ENCODE peak calls at places on chromosomes 4 and X, in ten cellular contexts. H is transverse colon; K is pancreas; C is esophagus squamous epithelium; Q is IMR-90; Z is CD8-positive, alpha-beta T cell; B is cardiac fibroblast; S is tibial artery; G is heart right ventricle; D is OCI-LY7. J is an unnamed sample.
A peak's percentile ranks its signal among the peaks of the same experiment; 100 is the strongest.

GRCh38 chr4:51906167-51906647 is 63.3 kb downstream of the DCUN1D4 start:
- DNase-seq in G (no peak), D (peak; percentile 49), Z (no peak), S (no peak), Q (peak; percentile 47), B (peak; percentile 5), H (no peak), C (no peak), K (no peak), J (no peak)

GRCh38 chr4:152028131-152028530 is 267.3 kb upstream of the GATB start:
- DNase-seq in C (no peak), B (no peak), K (no peak), S (no peak), Q (no peak), Z (no peak), G (no peak), H (no peak), D (no peak), J (no peak)

GRCh38 chr4:83639849-83640493 is 104.1 kb downstream of the GPAT3 start:
- DNase-seq in B (peak; percentile 89), Z (peak; percentile 59), G (peak; percentile 68), K (peak; percentile 51), H (peak; percentile 53), Q (peak; percentile 80), D (peak; percentile 73), C (no peak), S (peak; percentile 42), J (peak; percentile 75)

GRCh38 chr4:100348472-100348871 is 158.2 kb upstream of the DDIT4L start:
- DNase-seq in Q (peak; percentile 88), B (peak; percentile 69), C (no peak), H (no peak), K (no peak), S (no peak), G (no peak), Z (no peak), D (no peak), J (no peak)

GRCh38 chr4:85398276-85398675 is 76.7 kb upstream of the ARHGAP24 start:
- DNase-seq in G (peak; percentile 49), H (no peak), B (peak; percentile 80), K (no peak), D (no peak), C (no peak), Q (no peak), S (no peak), Z (no peak), J (peak; percentile 19)

GRCh38 chr4:65217179-65217578 is 453.1 kb downstream of the EPHA5 start:
- DNase-seq in B (no peak), C (no peak), G (no peak), S (no peak), H (no peak), K (no peak), D (no peak), Z (no peak), Q (no peak), J (no peak)

GRCh38 chr4:161585011-161585410 is 578.8 kb downstream of the FSTL5 start:
- DNase-seq in B (no peak), C (no peak), K (no peak), G (no peak), S (no peak), Z (no peak), H (no peak), D (no peak), Q (no peak), J (no peak)

GRCh38 chrX:17654116-17654515 is 83.2 kb upstream of the SCML1 start:
- DNase-seq in C (no peak), D (no peak), H (no peak), K (no peak), B (no peak), S (no peak), G (no peak), Z (no peak), Q (no peak), J (no peak)

GRCh38 chr4:77110707-77111106 is 34.9 kb upstream of the CCNI start:
- DNase-seq in C (no peak), S (no peak), D (no peak), Q (no peak), B (peak; percentile 12), Z (no peak), H (no peak), G (no peak), K (no peak), J (no peak)

GRCh38 chr4:181161669-181162068 is 1081.5 kb upstream of the TENM3 start:
- DNase-seq in K (no peak), Q (no peak), Z (no peak), D (no peak), B (no peak), S (no peak), G (no peak), H (no peak), C (no peak), J (peak; percentile 5)

GRCh38 chr4:81405900-81406401 is 65.8 kb downstream of the RASGEF1B start:
- DNase-seq in Q (peak; percentile 77), D (peak; percentile 85), G (peak; percentile 64), H (peak; percentile 20), B (peak; percentile 87), S (no peak), C (no peak), K (peak; percentile 40), Z (no peak), J (peak; percentile 70)

GRCh38 chrX:439236-439635 is 52.5 kb upstream of the PPP2R3B start:
- DNase-seq in Q (no peak), D (no peak), G (no peak), K (no peak), S (no peak), H (no peak), B (no peak), C (no peak), Z (no peak), J (no peak)

GRCh38 chr4:185255868-185256267 is 46.5 kb downstream of the SNX25 start:
- DNase-seq in H (no peak), D (no peak), G (no peak), C (no peak), Z (no peak), K (no peak), S (no peak), B (no peak), Q (no peak), J (no peak)
- H3K4me3 ChIP-seq in H (no peak overlapping the region), D (peak overlapping the region; percentile 53), G (no peak overlapping the region), C (no peak overlapping the region), Z (peak overlapping the region; percentile 13), K (no peak overlapping the region), S (no peak overlapping the region), B (no peak overlapping the region), Q (no peak overlapping the region), J (no peak overlapping the region)

GRCh38 chr4:55431710-55432336 is 36.1 kb downstream of the TMEM165 start:
- DNase-seq in B (no peak), K (no peak), Q (no peak), Z (no peak), G (no peak), H (no peak), D (no peak), S (no peak), C (no peak), J (no peak)

GRCh38 chr4:55438314-55438713 is 42.6 kb downstream of the TMEM165 start:
- DNase-seq in D (no peak), Z (no peak), S (no peak), Q (no peak), H (no peak), G (no peak), B (no peak), C (no peak), K (peak; percentile 42), J (no peak)

GRCh38 chr4:55437356-55437796 is 41.6 kb downstream of the TMEM165 start:
- DNase-seq in Z (no peak), H (peak; percentile 41), C (no peak), B (peak; percentile 12), K (peak; percentile 20), G (no peak), D (no peak), Q (peak; percentile 75), S (no peak), J (no peak)

GRCh38 chr4:55437823-55438222 is 42.1 kb downstream of the TMEM165 start:
- DNase-seq in H (no peak), S (no peak), G (no peak), B (no peak), C (no peak), D (no peak), Z (no peak), K (no peak), Q (no peak), J (no peak)

DNA sequence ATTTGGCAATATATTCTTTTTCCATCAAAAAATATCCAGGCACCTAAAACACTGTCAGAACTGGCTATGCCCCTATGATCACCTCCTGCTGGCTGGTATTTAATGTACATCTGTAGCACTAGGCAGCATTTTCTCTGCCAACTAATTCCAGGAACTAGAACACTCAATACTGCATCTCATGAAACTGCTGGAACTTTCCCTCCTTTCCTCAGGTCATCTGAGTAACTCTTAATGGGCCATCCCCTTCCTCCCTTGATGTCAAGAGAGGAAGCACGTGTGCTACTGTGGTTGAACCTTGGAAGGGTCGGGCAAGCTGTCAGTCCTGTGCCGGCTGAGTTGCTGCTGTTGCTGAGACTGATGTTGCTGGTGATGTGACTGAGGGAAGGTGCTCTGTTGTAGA is 39.4 kb downstream of the TMEM165 start:
- DNase-seq in D (no peak), S (no peak), H (no peak), Q (peak; percentile 48), Z (no peak), B (peak; percentile 64), C (no peak), G (no peak), K (no peak), J (no peak)
- TF ChIP-seq CTCF in D (no peak), S (no peak), H (no peak), Q (peak; percentile 49), Z (no peak), B (peak; percentile 40), C (no peak), G (no peak), K (no peak), J (peak; percentile 19)

DNA sequence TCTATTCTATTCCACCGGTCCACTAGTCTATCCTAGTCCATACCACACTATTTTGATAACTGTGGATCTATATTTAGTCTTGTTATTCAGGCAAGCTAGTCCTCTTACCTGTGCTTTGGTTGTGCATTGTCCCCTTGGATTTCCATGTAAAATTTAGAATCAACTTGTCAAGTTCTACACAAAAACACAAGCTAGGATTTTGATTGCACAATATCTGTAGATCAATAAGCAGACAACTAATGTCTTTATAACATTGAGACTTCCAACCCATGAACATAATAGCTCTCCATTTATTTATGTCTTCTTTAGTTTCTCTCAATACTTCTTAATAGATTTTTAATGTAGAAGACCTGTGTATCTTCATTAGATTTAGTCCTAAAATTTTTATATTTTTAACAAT is 10.2 kb upstream of the BBS12 start:
- DNase-seq in D (no peak), K (no peak), B (no peak), S (no peak), Z (no peak), C (no peak), Q (no peak), H (no peak), G (no peak), J (no peak)
- H3K4me3 ChIP-seq in D (no peak overlapping the region), K (no peak overlapping the region), B (no peak overlapping the region), S (no peak overlapping the region), Z (no peak overlapping the region), C (no peak overlapping the region), Q (no peak overlapping the region), H (no peak overlapping the region), G (no peak overlapping the region), J (no peak overlapping the region)

DNA sequence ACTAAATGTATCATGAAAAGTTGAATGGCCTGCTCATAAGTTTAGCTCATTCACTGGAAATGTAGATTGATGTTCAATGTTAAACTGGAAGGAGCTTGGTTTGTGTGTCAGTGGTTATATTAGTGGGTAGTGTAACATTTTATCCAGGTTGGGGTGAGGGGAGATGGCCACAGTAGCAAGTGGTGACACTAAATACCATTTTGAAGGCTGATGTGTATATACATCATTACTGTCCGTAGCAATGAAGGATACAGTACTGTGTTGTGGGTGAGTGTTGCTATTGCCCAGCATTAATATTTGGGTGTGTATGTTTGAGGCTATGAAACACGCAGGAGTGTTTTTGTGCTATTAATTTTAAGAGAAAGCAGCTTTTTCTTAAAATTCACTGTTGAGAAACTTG is 6.3 kb downstream of the HMGB3 start:
- DNase-seq in D (no peak), B (no peak), Z (no peak), S (no peak), Q (no peak), H (no peak), K (no peak), C (no peak), G (no peak), J (no peak)
- TF ChIP-seq CTCF in D (no peak), B (no peak), Z (no peak), S (no peak), Q (no peak), H (no peak), K (no peak), C (no peak), G (no peak), J (no peak)

J was measured in astrocyte of the cerebellum.